ENCODE peak calls at places on chromosomes 11 and 22, in eight cellular contexts. One of them, this sample, is unnamed.

GRCh38 chr11:109853156-109853776 is 239.9 kb upstream of the ZC3H12C start:
- ATAC-seq in activated T-helper 17 cell treated with anti-CD3 and anti-CD28 coated beads, Interleukin-2, amount 50 U/mL, for 72 hours: no peak
- ATAC-seq in left lung: peak
- ATAC-seq in CD4-positive, alpha-beta T cell: no peak
- ATAC-seq in RWPE2: peak
- ATAC-seq in Right ventricle myocardium inferior: no peak
- ATAC-seq in effector memory CD8-positive, alpha-beta T cell: no peak
- ATAC-seq in lower lobe of right lung: no peak
- ATAC-seq in this sample: peak

GRCh38 chr11:3944198-3944597 is 88.7 kb downstream of the STIM1 start:
- ATAC-seq in activated T-helper 17 cell treated with anti-CD3 and anti-CD28 coated beads, Interleukin-2, amount 50 U/mL, for 72 hours: no peak
- ATAC-seq in effector memory CD8-positive, alpha-beta T cell: no peak
- ATAC-seq in CD4-positive, alpha-beta T cell: no peak
- ATAC-seq in Right ventricle myocardium inferior: peak
- ATAC-seq in left lung: no peak
- ATAC-seq in RWPE2: no peak
- ATAC-seq in lower lobe of right lung: no peak
- ATAC-seq in this sample: no peak

GRCh38 chr22:35900483-35901168 is 128.0 kb downstream of the RBFOX2 start:
- ATAC-seq in effector memory CD8-positive, alpha-beta T cell: peak
- ATAC-seq in left lung: no peak
- ATAC-seq in RWPE2: peak
- ATAC-seq in Right ventricle myocardium inferior: peak
- ATAC-seq in lower lobe of right lung: no peak
- ATAC-seq in CD4-positive, alpha-beta T cell: peak
- ATAC-seq in activated T-helper 17 cell treated with anti-CD3 and anti-CD28 coated beads, Interleukin-2, amount 50 U/mL, for 72 hours: peak
- ATAC-seq in this sample: peak

GRCh38 chr11:59187587-59187986 is 15.7 kb downstream of the DTX4 start:
- ATAC-seq in left lung: peak
- ATAC-seq in Right ventricle myocardium inferior: peak
- ATAC-seq in lower lobe of right lung: peak
- ATAC-seq in RWPE2: no peak
- ATAC-seq in effector memory CD8-positive, alpha-beta T cell: no peak
- ATAC-seq in activated T-helper 17 cell treated with anti-CD3 and anti-CD28 coated beads, Interleukin-2, amount 50 U/mL, for 72 hours: no peak
- ATAC-seq in CD4-positive, alpha-beta T cell: no peak
- ATAC-seq in this sample: peak

GRCh38 chr11:68436985-68437926 is 23.3 kb upstream of the PPP6R3 start:
- ATAC-seq in left lung: peak
- ATAC-seq in CD4-positive, alpha-beta T cell: no peak
- ATAC-seq in effector memory CD8-positive, alpha-beta T cell: no peak
- ATAC-seq in lower lobe of right lung: peak
- ATAC-seq in RWPE2: peak
- ATAC-seq in activated T-helper 17 cell treated with anti-CD3 and anti-CD28 coated beads, Interleukin-2, amount 50 U/mL, for 72 hours: peak
- ATAC-seq in Right ventricle myocardium inferior: peak
- ATAC-seq in this sample: peak

GRCh38 chr22:37775785-37776638 is 31.7 kb upstream of the GCAT start:
- ATAC-seq in left lung: no peak
- ATAC-seq in CD4-positive, alpha-beta T cell: no peak
- ATAC-seq in Right ventricle myocardium inferior: peak
- ATAC-seq in lower lobe of right lung: no peak
- ATAC-seq in RWPE2: peak
- ATAC-seq in activated T-helper 17 cell treated with anti-CD3 and anti-CD28 coated beads, Interleukin-2, amount 50 U/mL, for 72 hours: peak
- ATAC-seq in effector memory CD8-positive, alpha-beta T cell: no peak
- ATAC-seq in this sample: peak

GRCh38 chr11:843086-843704 is 543 bp downstream of the TSPAN4 start:
- ATAC-seq in left lung: no peak
- ATAC-seq in RWPE2: no peak
- ATAC-seq in lower lobe of right lung: no peak
- ATAC-seq in activated T-helper 17 cell treated with anti-CD3 and anti-CD28 coated beads, Interleukin-2, amount 50 U/mL, for 72 hours: no peak
- ATAC-seq in effector memory CD8-positive, alpha-beta T cell: peak
- ATAC-seq in Right ventricle myocardium inferior: no peak
- ATAC-seq in CD4-positive, alpha-beta T cell: no peak
- ATAC-seq in this sample: no peak

GRCh38 chr11:87466228-87466627 is 428.5 kb downstream of the TMEM135 start:
- ATAC-seq in left lung: peak
- ATAC-seq in CD4-positive, alpha-beta T cell: no peak
- ATAC-seq in RWPE2: no peak
- ATAC-seq in Right ventricle myocardium inferior: peak
- ATAC-seq in effector memory CD8-positive, alpha-beta T cell: no peak
- ATAC-seq in activated T-helper 17 cell treated with anti-CD3 and anti-CD28 coated beads, Interleukin-2, amount 50 U/mL, for 72 hours: no peak
- ATAC-seq in lower lobe of right lung: peak
- ATAC-seq in this sample: no peak

GRCh38 chr22:37549704-37550059 is 10.6 kb upstream of the CDC42EP1 start:
- ATAC-seq in RWPE2: no peak
- ATAC-seq in activated T-helper 17 cell treated with anti-CD3 and anti-CD28 coated beads, Interleukin-2, amount 50 U/mL, for 72 hours: no peak
- ATAC-seq in effector memory CD8-positive, alpha-beta T cell: no peak
- ATAC-seq in Right ventricle myocardium inferior: no peak
- ATAC-seq in lower lobe of right lung: no peak
- ATAC-seq in left lung: peak
- ATAC-seq in CD4-positive, alpha-beta T cell: no peak
- ATAC-seq in this sample: no peak

GRCh38 chr11:46075168-46075567 is 46.1 kb downstream of the PHF21A start:
- ATAC-seq in activated T-helper 17 cell treated with anti-CD3 and anti-CD28 coated beads, Interleukin-2, amount 50 U/mL, for 72 hours: peak
- ATAC-seq in Right ventricle myocardium inferior: no peak
- ATAC-seq in CD4-positive, alpha-beta T cell: no peak
- ATAC-seq in left lung: peak
- ATAC-seq in lower lobe of right lung: no peak
- ATAC-seq in effector memory CD8-positive, alpha-beta T cell: no peak
- ATAC-seq in RWPE2: peak
- ATAC-seq in this sample: peak

GRCh38 chr11:121451178-121451981 is 734 bp upstream of the SORL1 start:
- ATAC-seq in activated T-helper 17 cell treated with anti-CD3 and anti-CD28 coated beads, Interleukin-2, amount 50 U/mL, for 72 hours: peak
- ATAC-seq in Right ventricle myocardium inferior: no peak
- ATAC-seq in effector memory CD8-positive, alpha-beta T cell: peak
- ATAC-seq in left lung: peak
- ATAC-seq in lower lobe of right lung: no peak
- ATAC-seq in RWPE2: peak
- ATAC-seq in CD4-positive, alpha-beta T cell: peak
- ATAC-seq in this sample: peak

This sample was measured in esophagus mucosa.